ENCODE peak calls at places on chromosome 12, in six cellular contexts. One of them, this sample, is unnamed.

GRCh38 chr12:58781609-58782008 is 138.7 kb downstream of the LRIG3 start:
- DNase-seq in transverse colon: no peak
- DNase-seq in tibial artery: no peak
- DNase-seq in kidney epithelial cell: no peak
- DNase-seq in astrocyte of the spinal cord: no peak
- DNase-seq in A549: no peak
- DNase-seq in this sample: no peak

GRCh38 chr12:13234045-13234641 is 37.6 kb downstream of the EMP1 start:
- DNase-seq in transverse colon: peak; percentile 48
- DNase-seq in astrocyte of the spinal cord: peak; percentile 69
- DNase-seq in kidney epithelial cell: no peak
- DNase-seq in tibial artery: peak; percentile 70
- DNase-seq in A549: peak; percentile 73
- DNase-seq in this sample: peak; percentile 54

GRCh38 chr12:54977857-54978256 is 6.7 kb downstream of the TESPA1 start:
- DNase-seq in transverse colon: no peak
- DNase-seq in kidney epithelial cell: no peak
- DNase-seq in tibial artery: no peak
- DNase-seq in A549: no peak
- DNase-seq in astrocyte of the spinal cord: no peak
- DNase-seq in this sample: no peak

GRCh38 chr12:128551266-128552025 is 272.3 kb downstream of the SLC15A4 start:
- DNase-seq in astrocyte of the spinal cord: no peak
- DNase-seq in A549: no peak
- DNase-seq in transverse colon: no peak
- DNase-seq in kidney epithelial cell: no peak
- DNase-seq in tibial artery: no peak
- DNase-seq in this sample: no peak

GRCh38 chr12:91781114-91781513 is 364.5 kb downstream of the BTG1 start:
- DNase-seq in tibial artery: no peak
- DNase-seq in A549: no peak
- DNase-seq in transverse colon: no peak
- DNase-seq in astrocyte of the spinal cord: peak; percentile 49
- DNase-seq in kidney epithelial cell: no peak
- DNase-seq in this sample: peak; percentile 19

GRCh38 chr12:114666746-114667668 is 17.0 kb downstream of the TBX3 start:
- DNase-seq in transverse colon: no peak
- DNase-seq in kidney epithelial cell: no peak
- DNase-seq in astrocyte of the spinal cord: peak; percentile 15
- DNase-seq in A549: no peak
- DNase-seq in tibial artery: no peak
- DNase-seq in this sample: no peak

GRCh38 chr12:51855586-51856428 is 7.3 kb upstream of the FIGNL2 start:
- DNase-seq in A549: peak; percentile 28
- DNase-seq in kidney epithelial cell: no peak
- DNase-seq in transverse colon: no peak
- DNase-seq in astrocyte of the spinal cord: peak; percentile 20
- DNase-seq in tibial artery: no peak
- DNase-seq in this sample: no peak

GRCh38 chr12:43104524-43104923 is 447.5 kb downstream of the ADAMTS20 start:
- DNase-seq in astrocyte of the spinal cord: peak; percentile 90
- DNase-seq in kidney epithelial cell: no peak
- DNase-seq in A549: no peak
- DNase-seq in tibial artery: no peak
- DNase-seq in transverse colon: no peak
- DNase-seq in this sample: peak; percentile 35

GRCh38 chr12:110349096-110349495 is 54.4 kb downstream of the ANAPC7 start:
- DNase-seq in kidney epithelial cell: no peak
- DNase-seq in A549: no peak
- DNase-seq in tibial artery: no peak
- DNase-seq in astrocyte of the spinal cord: no peak
- DNase-seq in transverse colon: no peak
- DNase-seq in this sample: no peak

GRCh38 chr12:159131-159782 is 54.7 kb downstream of the SLC6A12 start:
- DNase-seq in astrocyte of the spinal cord: no peak
- DNase-seq in A549: no peak
- DNase-seq in kidney epithelial cell: no peak
- DNase-seq in transverse colon: no peak
- DNase-seq in tibial artery: no peak
- DNase-seq in this sample: no peak

GRCh38 chr12:111624540-111624939 is 25.4 kb upstream of the ATXN2 start:
- DNase-seq in transverse colon: no peak
- DNase-seq in astrocyte of the spinal cord: no peak
- DNase-seq in kidney epithelial cell: no peak
- DNase-seq in A549: no peak
- DNase-seq in tibial artery: no peak
- DNase-seq in this sample: no peak

GRCh38 chr12:8698830-8699330 is 1.1 kb downstream of the RIMKLB start:
- DNase-seq in kidney epithelial cell: no peak
- DNase-seq in tibial artery: no peak
- DNase-seq in astrocyte of the spinal cord: no peak
- DNase-seq in A549: no peak
- DNase-seq in transverse colon: no peak
- DNase-seq in this sample: no peak

GRCh38 chr12:72272731-72273498 is 745 bp downstream of the TRHDE start:
- DNase-seq in astrocyte of the spinal cord: peak; percentile 58
- DNase-seq in transverse colon: no peak
- DNase-seq in tibial artery: no peak
- DNase-seq in A549: no peak
- DNase-seq in kidney epithelial cell: no peak
- DNase-seq in this sample: no peak

GRCh38 chr12:56103066-56103711 is 1.2 kb upstream of the PA2G4 start:
- DNase-seq in tibial artery: no peak
- DNase-seq in astrocyte of the spinal cord: no peak
- DNase-seq in A549: no peak
- DNase-seq in kidney epithelial cell: no peak
- DNase-seq in transverse colon: no peak
- DNase-seq in this sample: no peak
- H3K4me3 ChIP-seq in tibial artery: peak overlapping the region; percentile 62
- H3K4me3 ChIP-seq in astrocyte of the spinal cord: peak overlapping the region; percentile 93
- H3K4me3 ChIP-seq in A549: peak overlapping the region; percentile 54
- H3K4me3 ChIP-seq in kidney epithelial cell: peak overlapping the region; percentile 76
- H3K4me3 ChIP-seq in transverse colon: no peak overlapping the region
- H3K4me3 ChIP-seq in this sample: peak overlapping the region; percentile 89

GRCh38 chr12:50218386-50218785 is 51.2 kb upstream of the CERS5 start:
- DNase-seq in tibial artery: no peak
- DNase-seq in astrocyte of the spinal cord: no peak
- DNase-seq in kidney epithelial cell: no peak
- DNase-seq in A549: no peak
- DNase-seq in transverse colon: no peak
- DNase-seq in this sample: no peak

GRCh38 chr12:50222275-50222783 is 55.2 kb upstream of the CERS5 start:
- DNase-seq in kidney epithelial cell: no peak
- DNase-seq in astrocyte of the spinal cord: peak; percentile 91
- DNase-seq in transverse colon: peak; percentile 52
- DNase-seq in A549: no peak
- DNase-seq in tibial artery: peak; percentile 71
- DNase-seq in this sample: peak; percentile 83

GRCh38 chr12:50219544-50219943 is 52.4 kb upstream of the CERS5 start:
- DNase-seq in astrocyte of the spinal cord: no peak
- DNase-seq in kidney epithelial cell: no peak
- DNase-seq in tibial artery: no peak
- DNase-seq in A549: no peak
- DNase-seq in transverse colon: no peak
- DNase-seq in this sample: no peak

GRCh38 chr12:50221228-50222008 is 54.2 kb upstream of the CERS5 start:
- DNase-seq in tibial artery: no peak
- DNase-seq in kidney epithelial cell: no peak
- DNase-seq in A549: no peak
- DNase-seq in transverse colon: no peak
- DNase-seq in astrocyte of the spinal cord: peak; percentile 91
- DNase-seq in this sample: peak; percentile 82

GRCh38 chr12:50220357-50221061 is 53.3 kb upstream of the CERS5 start:
- DNase-seq in astrocyte of the spinal cord: peak; percentile 74
- DNase-seq in A549: no peak
- DNase-seq in kidney epithelial cell: no peak
- DNase-seq in tibial artery: no peak
- DNase-seq in transverse colon: no peak
- DNase-seq in this sample: no peak
- TF ChIP-seq CTCF in astrocyte of the spinal cord: no peak
- TF ChIP-seq CTCF in A549: no peak
- TF ChIP-seq CTCF in kidney epithelial cell: no peak
- TF ChIP-seq CTCF in tibial artery: no peak
- TF ChIP-seq CTCF in transverse colon: no peak
- TF ChIP-seq CTCF in this sample: no peak

DNA sequence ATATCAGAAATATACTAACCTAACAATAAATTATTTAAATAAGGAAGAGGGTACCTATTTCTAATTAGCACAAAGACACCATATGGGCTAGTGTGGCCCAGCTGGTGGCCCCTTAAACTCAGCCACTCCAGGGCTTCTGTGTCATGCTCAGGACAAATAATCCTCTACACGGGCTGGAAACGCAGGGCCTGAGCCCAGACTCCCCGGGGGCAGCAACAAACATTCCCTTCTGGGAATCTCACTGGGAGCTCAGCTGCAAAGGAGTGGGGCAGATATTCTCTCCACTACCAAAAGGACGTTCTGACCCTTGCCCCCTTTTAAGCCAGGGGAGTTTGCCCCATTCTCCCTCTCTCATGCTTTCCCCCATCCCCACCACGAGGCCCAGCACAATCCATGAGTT is 43.7 kb upstream of the ELK3 start:
- DNase-seq in kidney epithelial cell: no peak
- DNase-seq in tibial artery: no peak
- DNase-seq in A549: no peak
- DNase-seq in transverse colon: no peak
- DNase-seq in astrocyte of the spinal cord: no peak
- DNase-seq in this sample: no peak
- H3K4me3 ChIP-seq in kidney epithelial cell: no peak overlapping the region
- H3K4me3 ChIP-seq in tibial artery: no peak overlapping the region
- H3K4me3 ChIP-seq in A549: no peak overlapping the region
- H3K4me3 ChIP-seq in transverse colon: no peak overlapping the region
- H3K4me3 ChIP-seq in astrocyte of the spinal cord: no peak overlapping the region
- H3K4me3 ChIP-seq in this sample: no peak overlapping the region

GRCh38 chr12:22459872-22460490 is 84.4 kb downstream of the C2CD5 start:
- DNase-seq in kidney epithelial cell: no peak
- DNase-seq in tibial artery: no peak
- DNase-seq in transverse colon: no peak
- DNase-seq in astrocyte of the spinal cord: peak; percentile 53
- DNase-seq in A549: peak; percentile 23
- DNase-seq in this sample: no peak
- TF ChIP-seq CTCF in kidney epithelial cell: peak; percentile 66
- TF ChIP-seq CTCF in tibial artery: peak; percentile 46
- TF ChIP-seq CTCF in transverse colon: peak; percentile 28
- TF ChIP-seq CTCF in astrocyte of the spinal cord: peak; percentile 62
- TF ChIP-seq CTCF in A549: peak; percentile 76
- TF ChIP-seq CTCF in this sample: peak; percentile 67

GRCh38 chr12:62469704-62470103 is 3.1 kb downstream of the MON2 start:
- DNase-seq in A549: no peak
- DNase-seq in tibial artery: no peak
- DNase-seq in astrocyte of the spinal cord: no peak
- DNase-seq in kidney epithelial cell: no peak
- DNase-seq in transverse colon: no peak
- DNase-seq in this sample: no peak
- H3K4me3 ChIP-seq in A549: no peak overlapping the region
- H3K4me3 ChIP-seq in tibial artery: no peak overlapping the region
- H3K4me3 ChIP-seq in astrocyte of the spinal cord: no peak overlapping the region
- H3K4me3 ChIP-seq in kidney epithelial cell: no peak overlapping the region
- H3K4me3 ChIP-seq in transverse colon: no peak overlapping the region
- H3K4me3 ChIP-seq in this sample: no peak overlapping the region

DNA sequence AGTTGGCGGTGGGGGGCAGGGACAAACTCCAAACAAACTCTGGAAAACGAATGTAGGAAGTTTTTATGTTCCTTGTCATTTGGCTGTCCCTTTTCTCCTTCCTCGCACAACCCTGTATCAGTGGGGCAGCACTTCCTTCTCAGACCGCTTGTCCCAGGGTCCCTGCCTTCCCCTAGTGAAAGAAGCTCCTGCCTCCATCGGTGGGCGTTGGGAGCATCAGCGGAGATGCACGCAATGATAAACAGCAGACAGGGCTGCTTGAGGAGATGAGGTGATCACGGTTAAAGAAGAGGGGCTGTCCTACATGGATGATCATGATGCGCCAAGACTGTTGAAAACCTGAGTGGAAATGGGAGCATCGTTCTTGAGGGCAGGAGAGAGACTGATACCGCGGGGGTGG is 620 bp downstream of the C1S start:
- DNase-seq in astrocyte of the spinal cord: no peak
- DNase-seq in transverse colon: no peak
- DNase-seq in kidney epithelial cell: no peak
- DNase-seq in A549: no peak
- DNase-seq in tibial artery: no peak
- DNase-seq in this sample: no peak
- TF ChIP-seq CTCF in astrocyte of the spinal cord: no peak
- TF ChIP-seq CTCF in transverse colon: no peak
- TF ChIP-seq CTCF in kidney epithelial cell: no peak
- TF ChIP-seq CTCF in A549: no peak
- TF ChIP-seq CTCF in tibial artery: no peak
- TF ChIP-seq CTCF in this sample: no peak

GRCh38 chr12:14965221-14965620 is 3.8 kb upstream of the ARHGDIB start:
- DNase-seq in tibial artery: no peak
- DNase-seq in kidney epithelial cell: no peak
- DNase-seq in astrocyte of the spinal cord: no peak
- DNase-seq in A549: no peak
- DNase-seq in transverse colon: no peak
- DNase-seq in this sample: no peak

GRCh38 chr12:14972816-14973215 is at the start of gene PDE6H:
- DNase-seq in transverse colon: no peak
- DNase-seq in tibial artery: no peak
- DNase-seq in A549: no peak
- DNase-seq in kidney epithelial cell: no peak
- DNase-seq in astrocyte of the spinal cord: no peak
- DNase-seq in this sample: no peak

GRCh38 chr12:14974633-14975032 is 1.8 kb downstream of the PDE6H start:
- DNase-seq in transverse colon: no peak
- DNase-seq in astrocyte of the spinal cord: no peak
- DNase-seq in kidney epithelial cell: no peak
- DNase-seq in tibial artery: no peak
- DNase-seq in A549: no peak
- DNase-seq in this sample: no peak

GRCh38 chr12:14975451-14975850 is 2.6 kb downstream of the PDE6H start:
- DNase-seq in tibial artery: no peak
- DNase-seq in transverse colon: no peak
- DNase-seq in kidney epithelial cell: no peak
- DNase-seq in astrocyte of the spinal cord: no peak
- DNase-seq in A549: no peak
- DNase-seq in this sample: no peak

DNA sequence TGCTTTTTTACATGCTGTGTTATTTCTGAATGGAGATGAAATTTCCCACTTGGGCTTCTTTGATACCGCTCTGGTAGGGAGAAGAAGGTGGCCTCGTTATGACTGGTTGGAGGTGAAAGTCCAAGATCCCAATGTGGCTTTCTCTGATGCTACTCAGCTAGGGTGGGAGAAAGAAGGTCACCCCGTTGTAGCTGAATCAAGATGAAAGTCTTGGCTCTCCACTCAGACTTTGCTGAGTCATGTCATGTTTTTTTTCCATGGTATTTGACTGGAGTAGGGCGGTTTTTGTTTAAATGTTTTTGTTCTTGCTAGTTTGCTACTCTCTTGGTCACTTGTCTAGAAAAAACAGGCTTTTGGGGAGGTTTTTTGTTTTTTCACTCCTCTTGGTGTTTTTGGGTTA is 2.4 kb upstream of the PDE6H start:
- DNase-seq in kidney epithelial cell: no peak
- DNase-seq in astrocyte of the spinal cord: no peak
- DNase-seq in transverse colon: no peak
- DNase-seq in tibial artery: no peak
- DNase-seq in A549: no peak
- DNase-seq in this sample: no peak
- H3K4me3 ChIP-seq in kidney epithelial cell: no peak overlapping the region
- H3K4me3 ChIP-seq in astrocyte of the spinal cord: no peak overlapping the region
- H3K4me3 ChIP-seq in transverse colon: no peak overlapping the region
- H3K4me3 ChIP-seq in tibial artery: no peak overlapping the region
- H3K4me3 ChIP-seq in A549: no peak overlapping the region
- H3K4me3 ChIP-seq in this sample: no peak overlapping the region

GRCh38 chr12:46530373-46531056 is 157.9 kb upstream of the SLC38A2 start:
- DNase-seq in astrocyte of the spinal cord: no peak
- DNase-seq in tibial artery: no peak
- DNase-seq in A549: no peak
- DNase-seq in transverse colon: no peak
- DNase-seq in kidney epithelial cell: no peak
- DNase-seq in this sample: no peak
- TF ChIP-seq CTCF in astrocyte of the spinal cord: no peak
- TF ChIP-seq CTCF in tibial artery: no peak
- TF ChIP-seq CTCF in A549: no peak
- TF ChIP-seq CTCF in transverse colon: no peak
- TF ChIP-seq CTCF in kidney epithelial cell: no peak
- TF ChIP-seq CTCF in this sample: no peak